ENCODE peak calls at places on chromosomes 3 and 15, in eight cellular contexts. One of them, this sample, is unnamed.
A peak's percentile ranks its signal among the peaks of the same experiment; 100 is the strongest.

GRCh38 chr15:56523521-56523920 is 58.6 kb upstream of the MNS1 start:
- DNase-seq in activated T-cell treated with anti-CD3 and anti-CD28 coated beads, Interleukin-2, amount 50 U/mL, for 1 hour: no peak
- DNase-seq in kidney epithelial cell: no peak
- DNase-seq in astrocyte of the spinal cord: no peak
- DNase-seq in ovary: no peak
- DNase-seq in stimulated activated CD8-positive, alpha-beta memory T cell treated with anti-CD3 and anti-CD28 coated beads, Interleukin-15, amount 100 ng/mL, for 24 hours: no peak
- DNase-seq in SW480: no peak
- DNase-seq in DMS 273 treated with DMSO at 0.1 percent for 48 hours: no peak
- DNase-seq in this sample: no peak

GRCh38 chr3:195015021-195015420 is 255.9 kb downstream of the XXYLT1 start:
- DNase-seq in activated T-cell treated with anti-CD3 and anti-CD28 coated beads, Interleukin-2, amount 50 U/mL, for 1 hour: no peak
- DNase-seq in kidney epithelial cell: no peak
- DNase-seq in astrocyte of the spinal cord: peak; percentile 27
- DNase-seq in ovary: no peak
- DNase-seq in stimulated activated CD8-positive, alpha-beta memory T cell treated with anti-CD3 and anti-CD28 coated beads, Interleukin-15, amount 100 ng/mL, for 24 hours: no peak
- DNase-seq in SW480: peak; percentile 77
- DNase-seq in DMS 273 treated with DMSO at 0.1 percent for 48 hours: no peak
- DNase-seq in this sample: no peak

GRCh38 chr15:64905119-64905831 is 6.4 kb upstream of the ANKDD1A start:
- DNase-seq in activated T-cell treated with anti-CD3 and anti-CD28 coated beads, Interleukin-2, amount 50 U/mL, for 1 hour: peak; percentile 83
- DNase-seq in kidney epithelial cell: no peak
- DNase-seq in astrocyte of the spinal cord: peak; percentile 70
- DNase-seq in ovary: peak; percentile 74
- DNase-seq in stimulated activated CD8-positive, alpha-beta memory T cell treated with anti-CD3 and anti-CD28 coated beads, Interleukin-15, amount 100 ng/mL, for 24 hours: no peak
- DNase-seq in SW480: no peak
- DNase-seq in DMS 273 treated with DMSO at 0.1 percent for 48 hours: no peak
- DNase-seq in this sample: peak; percentile 90

GRCh38 chr3:82143661-82144405 is 382.4 kb upstream of the GBE1 start:
- DNase-seq in activated T-cell treated with anti-CD3 and anti-CD28 coated beads, Interleukin-2, amount 50 U/mL, for 1 hour: no peak
- DNase-seq in kidney epithelial cell: no peak
- DNase-seq in astrocyte of the spinal cord: no peak
- DNase-seq in ovary: no peak
- DNase-seq in stimulated activated CD8-positive, alpha-beta memory T cell treated with anti-CD3 and anti-CD28 coated beads, Interleukin-15, amount 100 ng/mL, for 24 hours: no peak
- DNase-seq in SW480: no peak
- DNase-seq in DMS 273 treated with DMSO at 0.1 percent for 48 hours: no peak
- DNase-seq in this sample: no peak

GRCh38 chr3:191328963-191329653 is at the start of gene CCDC50:
- DNase-seq in activated T-cell treated with anti-CD3 and anti-CD28 coated beads, Interleukin-2, amount 50 U/mL, for 1 hour: peak; percentile 41
- DNase-seq in kidney epithelial cell: no peak
- DNase-seq in astrocyte of the spinal cord: peak; percentile 83
- DNase-seq in ovary: peak; percentile 93
- DNase-seq in stimulated activated CD8-positive, alpha-beta memory T cell treated with anti-CD3 and anti-CD28 coated beads, Interleukin-15, amount 100 ng/mL, for 24 hours: peak; percentile 1
- DNase-seq in SW480: peak; percentile 72
- DNase-seq in DMS 273 treated with DMSO at 0.1 percent for 48 hours: peak; percentile 39
- DNase-seq in this sample: peak; percentile 85

GRCh38 chr15:58587481-58587880 is 155.7 kb downstream of the LIPC start:
- DNase-seq in activated T-cell treated with anti-CD3 and anti-CD28 coated beads, Interleukin-2, amount 50 U/mL, for 1 hour: no peak
- DNase-seq in kidney epithelial cell: no peak
- DNase-seq in astrocyte of the spinal cord: no peak
- DNase-seq in ovary: no peak
- DNase-seq in stimulated activated CD8-positive, alpha-beta memory T cell treated with anti-CD3 and anti-CD28 coated beads, Interleukin-15, amount 100 ng/mL, for 24 hours: no peak
- DNase-seq in SW480: no peak
- DNase-seq in DMS 273 treated with DMSO at 0.1 percent for 48 hours: no peak
- DNase-seq in this sample: no peak

GRCh38 chr3:37072892-37073291 is 79.6 kb downstream of the MLH1 start:
- DNase-seq in activated T-cell treated with anti-CD3 and anti-CD28 coated beads, Interleukin-2, amount 50 U/mL, for 1 hour: no peak
- DNase-seq in kidney epithelial cell: no peak
- DNase-seq in astrocyte of the spinal cord: peak; percentile 91
- DNase-seq in ovary: no peak
- DNase-seq in stimulated activated CD8-positive, alpha-beta memory T cell treated with anti-CD3 and anti-CD28 coated beads, Interleukin-15, amount 100 ng/mL, for 24 hours: no peak
- DNase-seq in SW480: no peak
- DNase-seq in DMS 273 treated with DMSO at 0.1 percent for 48 hours: no peak
- DNase-seq in this sample: no peak

GRCh38 chr3:35944915-35945710 is 305.8 kb downstream of the ARPP21 start:
- DNase-seq in activated T-cell treated with anti-CD3 and anti-CD28 coated beads, Interleukin-2, amount 50 U/mL, for 1 hour: no peak
- DNase-seq in kidney epithelial cell: peak; percentile 23
- DNase-seq in astrocyte of the spinal cord: peak; percentile 29
- DNase-seq in ovary: no peak
- DNase-seq in stimulated activated CD8-positive, alpha-beta memory T cell treated with anti-CD3 and anti-CD28 coated beads, Interleukin-15, amount 100 ng/mL, for 24 hours: no peak
- DNase-seq in SW480: peak; percentile 8
- DNase-seq in DMS 273 treated with DMSO at 0.1 percent for 48 hours: no peak
- DNase-seq in this sample: no peak

GRCh38 chr15:62940755-62941361 is 101.7 kb upstream of the TPM1 start:
- DNase-seq in activated T-cell treated with anti-CD3 and anti-CD28 coated beads, Interleukin-2, amount 50 U/mL, for 1 hour: no peak
- DNase-seq in kidney epithelial cell: peak; percentile 86
- DNase-seq in astrocyte of the spinal cord: peak; percentile 97
- DNase-seq in ovary: peak; percentile 73
- DNase-seq in stimulated activated CD8-positive, alpha-beta memory T cell treated with anti-CD3 and anti-CD28 coated beads, Interleukin-15, amount 100 ng/mL, for 24 hours: no peak
- DNase-seq in SW480: peak; percentile 2
- DNase-seq in DMS 273 treated with DMSO at 0.1 percent for 48 hours: no peak
- DNase-seq in this sample: no peak